ENCODE peak calls at places on chromosomes 5 and 9, in nine cellular contexts. One of them, this sample, is unnamed. For H3K4me1, the result is how much of the 10 kb centered on the place peaks cover.

GRCh38 chr5:13987843-13988464 is 43.5 kb upstream of the DNAH5 start:
- DNase-seq in mammary epithelial cell: peak
- DNase-seq in stomach: peak
- DNase-seq in GM12878: no peak
- DNase-seq in heart left ventricle: no peak
- DNase-seq in heart right ventricle: no peak
- DNase-seq in GM23338: peak
- DNase-seq in psoas muscle: no peak
- DNase-seq in colonic mucosa: peak
- DNase-seq in this sample: peak

GRCh38 chr5:80408475-80408875 is 611 bp downstream of the ZFYVE16 start:
- DNase-seq in heart right ventricle: peak
- DNase-seq in GM12878: no peak
- DNase-seq in colonic mucosa: no peak
- DNase-seq in mammary epithelial cell: peak
- DNase-seq in heart left ventricle: peak
- DNase-seq in stomach: peak
- DNase-seq in GM23338: no peak
- DNase-seq in psoas muscle: peak
- DNase-seq in this sample: no peak

GRCh38 chr9:107542401-107542800 is 52.8 kb upstream of the KLF4 start:
- DNase-seq in colonic mucosa: no peak
- DNase-seq in GM23338: no peak
- DNase-seq in heart left ventricle: no peak
- DNase-seq in stomach: no peak
- DNase-seq in psoas muscle: no peak
- DNase-seq in heart right ventricle: no peak
- DNase-seq in mammary epithelial cell: no peak
- DNase-seq in GM12878: no peak
- DNase-seq in this sample: no peak

GRCh38 chr5:51099173-51099853 is 283.9 kb upstream of the ISL1 start:
- DNase-seq in GM23338: no peak
- DNase-seq in stomach: no peak
- DNase-seq in psoas muscle: no peak
- DNase-seq in heart left ventricle: no peak
- DNase-seq in mammary epithelial cell: no peak
- DNase-seq in GM12878: no peak
- DNase-seq in heart right ventricle: no peak
- DNase-seq in colonic mucosa: no peak
- DNase-seq in this sample: no peak

GRCh38 chr5:121833631-121834420 is 17.9 kb upstream of the FTMT start:
- DNase-seq in stomach: no peak
- DNase-seq in GM12878: no peak
- DNase-seq in heart right ventricle: no peak
- DNase-seq in psoas muscle: no peak
- DNase-seq in GM23338: no peak
- DNase-seq in heart left ventricle: no peak
- DNase-seq in mammary epithelial cell: no peak
- DNase-seq in colonic mucosa: no peak
- DNase-seq in this sample: no peak

GRCh38 chr5:120464627-120465280 is 654 bp downstream of the PRR16 start:
- DNase-seq in colonic mucosa: peak
- DNase-seq in heart left ventricle: peak
- DNase-seq in stomach: peak
- DNase-seq in GM12878: no peak
- DNase-seq in heart right ventricle: peak
- DNase-seq in GM23338: peak
- DNase-seq in mammary epithelial cell: peak
- DNase-seq in psoas muscle: peak
- DNase-seq in this sample: peak

GRCh38 chr9:72734631-72735030 is 213.2 kb downstream of the TMC1 start:
- DNase-seq in mammary epithelial cell: no peak
- DNase-seq in heart right ventricle: no peak
- DNase-seq in GM12878: no peak
- DNase-seq in stomach: no peak
- DNase-seq in GM23338: no peak
- DNase-seq in psoas muscle: no peak
- DNase-seq in colonic mucosa: no peak
- DNase-seq in heart left ventricle: no peak
- DNase-seq in this sample: no peak

GRCh38 chr5:154477382-154478223 is 424 bp downstream of the HAND1 start:
- DNase-seq in psoas muscle: no peak
- DNase-seq in GM12878: no peak
- DNase-seq in colonic mucosa: no peak
- DNase-seq in GM23338: peak
- DNase-seq in heart left ventricle: no peak
- DNase-seq in stomach: no peak
- DNase-seq in heart right ventricle: peak
- DNase-seq in mammary epithelial cell: no peak
- DNase-seq in this sample: no peak

GRCh38 chr5:153441997-153442396 is 48.5 kb upstream of the GRIA1 start:
- DNase-seq in stomach: no peak
- DNase-seq in colonic mucosa: no peak
- DNase-seq in heart right ventricle: no peak
- DNase-seq in heart left ventricle: no peak
- DNase-seq in psoas muscle: no peak
- DNase-seq in mammary epithelial cell: no peak
- DNase-seq in GM23338: no peak
- DNase-seq in GM12878: no peak
- DNase-seq in this sample: no peak

GRCh38 chr5:59843511-59844230 is 49.9 kb downstream of the PDE4D start:
- DNase-seq in heart left ventricle: no peak
- DNase-seq in GM12878: no peak
- DNase-seq in colonic mucosa: no peak
- DNase-seq in GM23338: no peak
- DNase-seq in stomach: no peak
- DNase-seq in psoas muscle: no peak
- DNase-seq in mammary epithelial cell: no peak
- DNase-seq in heart right ventricle: no peak
- DNase-seq in this sample: no peak

GRCh38 chr5:96871686-96872085 is 4.6 kb upstream of the ERAP2 start:
- DNase-seq in GM12878: no peak
- DNase-seq in GM23338: no peak
- DNase-seq in heart left ventricle: no peak
- DNase-seq in heart right ventricle: no peak
- DNase-seq in mammary epithelial cell: no peak
- DNase-seq in colonic mucosa: no peak
- DNase-seq in psoas muscle: no peak
- DNase-seq in stomach: no peak
- DNase-seq in this sample: no peak

GRCh38 chr5:132456553-132457361 is 33.8 kb downstream of the IRF1 start:
- DNase-seq in heart left ventricle: peak
- DNase-seq in mammary epithelial cell: no peak
- DNase-seq in psoas muscle: peak
- DNase-seq in heart right ventricle: no peak
- DNase-seq in GM23338: no peak
- DNase-seq in stomach: peak
- DNase-seq in colonic mucosa: no peak
- DNase-seq in GM12878: peak
- DNase-seq in this sample: peak

GRCh38 chr5:168881427-168882149 is 302.4 kb upstream of the PANK3 start:
- DNase-seq in heart right ventricle: no peak
- DNase-seq in colonic mucosa: no peak
- DNase-seq in GM23338: peak
- DNase-seq in GM12878: no peak
- DNase-seq in mammary epithelial cell: no peak
- DNase-seq in stomach: no peak
- DNase-seq in psoas muscle: no peak
- DNase-seq in heart left ventricle: no peak
- DNase-seq in this sample: no peak

GRCh38 chr9:126777733-126778132 is 27.1 kb upstream of the ZBTB43 start:
- DNase-seq in heart left ventricle: no peak
- DNase-seq in GM12878: no peak
- DNase-seq in stomach: no peak
- DNase-seq in heart right ventricle: no peak
- DNase-seq in GM23338: peak
- DNase-seq in colonic mucosa: no peak
- DNase-seq in mammary epithelial cell: peak
- DNase-seq in psoas muscle: no peak
- DNase-seq in this sample: no peak

GRCh38 chr9:70111042-70111602 is 67.5 kb downstream of the MAMDC2 start:
- DNase-seq in colonic mucosa: peak
- DNase-seq in mammary epithelial cell: peak
- DNase-seq in heart right ventricle: peak
- DNase-seq in GM12878: no peak
- DNase-seq in stomach: peak
- DNase-seq in heart left ventricle: peak
- DNase-seq in GM23338: peak
- DNase-seq in psoas muscle: peak
- DNase-seq in this sample: peak

GRCh38 chr9:76608562-76609254 is 149.7 kb downstream of the GCNT1 start:
- DNase-seq in GM12878: no peak
- DNase-seq in heart right ventricle: no peak
- DNase-seq in stomach: no peak
- DNase-seq in mammary epithelial cell: no peak
- DNase-seq in heart left ventricle: no peak
- DNase-seq in GM23338: no peak
- DNase-seq in colonic mucosa: no peak
- DNase-seq in psoas muscle: no peak
- DNase-seq in this sample: no peak

GRCh38 chr9:76609285-76610008 is 150.5 kb downstream of the GCNT1 start:
- DNase-seq in stomach: no peak
- DNase-seq in GM23338: no peak
- DNase-seq in psoas muscle: no peak
- DNase-seq in colonic mucosa: no peak
- DNase-seq in mammary epithelial cell: no peak
- DNase-seq in heart right ventricle: no peak
- DNase-seq in heart left ventricle: no peak
- DNase-seq in GM12878: no peak
- DNase-seq in this sample: no peak

GRCh38 chr9:76613150-76613781 is 151.0 kb upstream of the PCA3 start:
- DNase-seq in GM12878: no peak
- DNase-seq in heart left ventricle: no peak
- DNase-seq in colonic mucosa: no peak
- DNase-seq in GM23338: no peak
- DNase-seq in heart right ventricle: no peak
- DNase-seq in stomach: no peak
- DNase-seq in mammary epithelial cell: no peak
- DNase-seq in psoas muscle: no peak
- DNase-seq in this sample: no peak

GRCh38 chr9:76607730-76608475 is 148.9 kb downstream of the GCNT1 start:
- DNase-seq in heart right ventricle: no peak
- DNase-seq in heart left ventricle: no peak
- DNase-seq in colonic mucosa: no peak
- DNase-seq in mammary epithelial cell: no peak
- DNase-seq in psoas muscle: no peak
- DNase-seq in stomach: no peak
- DNase-seq in GM23338: no peak
- DNase-seq in GM12878: no peak
- DNase-seq in this sample: no peak

GRCh38 chr9:76610009-76610352 is 151.0 kb downstream of the GCNT1 start:
- DNase-seq in colonic mucosa: no peak
- DNase-seq in stomach: peak
- DNase-seq in heart right ventricle: peak
- DNase-seq in GM12878: no peak
- DNase-seq in GM23338: no peak
- DNase-seq in mammary epithelial cell: no peak
- DNase-seq in heart left ventricle: peak
- DNase-seq in psoas muscle: peak
- DNase-seq in this sample: peak
- H3K4me3 ChIP-seq in colonic mucosa: no peak
- H3K4me3 ChIP-seq in stomach: no peak
- H3K4me3 ChIP-seq in heart right ventricle: no peak
- H3K4me3 ChIP-seq in GM12878: no peak
- H3K4me3 ChIP-seq in GM23338: no peak
- H3K4me3 ChIP-seq in mammary epithelial cell: no peak
- H3K4me3 ChIP-seq in heart left ventricle: no peak
- H3K4me3 ChIP-seq in psoas muscle: no peak
- H3K4me3 ChIP-seq in this sample: no peak

GRCh38 chr5:180370861-180371641 is 17.9 kb upstream of the GFPT2 start:
- DNase-seq in GM12878: no peak
- DNase-seq in mammary epithelial cell: no peak
- DNase-seq in GM23338: peak
- DNase-seq in heart left ventricle: peak
- DNase-seq in psoas muscle: peak
- DNase-seq in heart right ventricle: peak
- DNase-seq in stomach: no peak
- DNase-seq in colonic mucosa: no peak
- DNase-seq in this sample: no peak
- TF ChIP-seq CTCF in GM12878: no peak
- TF ChIP-seq CTCF in mammary epithelial cell: no peak
- TF ChIP-seq CTCF in GM23338: peak
- TF ChIP-seq CTCF in heart left ventricle: no peak
- TF ChIP-seq CTCF in psoas muscle: no peak
- TF ChIP-seq CTCF in heart right ventricle: no peak
- TF ChIP-seq CTCF in stomach: no peak
- TF ChIP-seq CTCF in colonic mucosa: no peak
- TF ChIP-seq CTCF in this sample: no peak

GRCh38 chr9:77586591-77586990 is 61.5 kb downstream of the GNA14 start:
- DNase-seq in stomach: no peak
- DNase-seq in GM23338: no peak
- DNase-seq in heart left ventricle: no peak
- DNase-seq in mammary epithelial cell: no peak
- DNase-seq in colonic mucosa: no peak
- DNase-seq in heart right ventricle: no peak
- DNase-seq in GM12878: no peak
- DNase-seq in psoas muscle: no peak
- DNase-seq in this sample: no peak

GRCh38 chr9:77587851-77588250 is 60.3 kb downstream of the GNA14 start:
- DNase-seq in GM23338: no peak
- DNase-seq in mammary epithelial cell: no peak
- DNase-seq in GM12878: no peak
- DNase-seq in heart right ventricle: no peak
- DNase-seq in psoas muscle: no peak
- DNase-seq in stomach: no peak
- DNase-seq in colonic mucosa: no peak
- DNase-seq in heart left ventricle: no peak
- DNase-seq in this sample: no peak

GRCh38 chr9:77585335-77585786 is 62.8 kb downstream of the GNA14 start:
- DNase-seq in heart right ventricle: no peak
- DNase-seq in colonic mucosa: no peak
- DNase-seq in stomach: no peak
- DNase-seq in psoas muscle: no peak
- DNase-seq in GM12878: no peak
- DNase-seq in mammary epithelial cell: no peak
- DNase-seq in heart left ventricle: no peak
- DNase-seq in GM23338: peak
- DNase-seq in this sample: no peak

GRCh38 chr9:77588319-77588937 is 59.7 kb downstream of the GNA14 start:
- DNase-seq in stomach: no peak
- DNase-seq in GM12878: no peak
- DNase-seq in colonic mucosa: no peak
- DNase-seq in mammary epithelial cell: peak
- DNase-seq in psoas muscle: no peak
- DNase-seq in heart right ventricle: no peak
- DNase-seq in GM23338: no peak
- DNase-seq in heart left ventricle: no peak
- DNase-seq in this sample: no peak

GRCh38 chr9:77587036-77587435 is 61.1 kb downstream of the GNA14 start:
- DNase-seq in mammary epithelial cell: no peak
- DNase-seq in GM12878: no peak
- DNase-seq in psoas muscle: no peak
- DNase-seq in colonic mucosa: no peak
- DNase-seq in heart left ventricle: no peak
- DNase-seq in GM23338: no peak
- DNase-seq in heart right ventricle: no peak
- DNase-seq in stomach: no peak
- DNase-seq in this sample: no peak
- H3K4me1 ChIP-seq in mammary epithelial cell: under half
- H3K4me1 ChIP-seq in GM12878: under half
- H3K4me1 ChIP-seq in psoas muscle: under half
- H3K4me1 ChIP-seq in colonic mucosa: under half
- H3K4me1 ChIP-seq in heart left ventricle: under half
- H3K4me1 ChIP-seq in GM23338: half or more
- H3K4me1 ChIP-seq in heart right ventricle: under half
- H3K4me1 ChIP-seq in stomach: under half
- H3K4me1 ChIP-seq in this sample: under half

GRCh38 chr5:93598141-93598996 is 15.3 kb downstream of the NR2F1 start:
- DNase-seq in stomach: no peak
- DNase-seq in heart right ventricle: no peak
- DNase-seq in heart left ventricle: no peak
- DNase-seq in GM12878: no peak
- DNase-seq in psoas muscle: no peak
- DNase-seq in GM23338: no peak
- DNase-seq in mammary epithelial cell: no peak
- DNase-seq in colonic mucosa: no peak
- DNase-seq in this sample: no peak
- H3K4me3 ChIP-seq in stomach: no peak
- H3K4me3 ChIP-seq in heart right ventricle: no peak
- H3K4me3 ChIP-seq in heart left ventricle: no peak
- H3K4me3 ChIP-seq in GM12878: no peak
- H3K4me3 ChIP-seq in psoas muscle: no peak
- H3K4me3 ChIP-seq in GM23338: peak
- H3K4me3 ChIP-seq in mammary epithelial cell: no peak
- H3K4me3 ChIP-seq in colonic mucosa: no peak
- H3K4me3 ChIP-seq in this sample: no peak

This sample was measured in lung.